ENCODE peak calls at places on chromosome 3, in four cellular contexts. One of them, this sample, is unnamed.

GRCh38 chr3:175111036-175111435 is 251.9 kb downstream of the NAALADL2 start:
- DNase-seq in CD4-positive, alpha-beta T cell: no peak
- DNase-seq in A549: no peak
- DNase-seq in fibroblast of pulmonary artery: peak
- DNase-seq in this sample: no peak

GRCh38 chr3:29827756-29828155 is 546.9 kb downstream of the RBMS3 start:
- DNase-seq in CD4-positive, alpha-beta T cell: no peak
- DNase-seq in A549: no peak
- DNase-seq in fibroblast of pulmonary artery: peak
- DNase-seq in this sample: no peak

GRCh38 chr3:127482216-127483004 is 108.1 kb downstream of the TPRA1 start:
- DNase-seq in CD4-positive, alpha-beta T cell: no peak
- DNase-seq in A549: no peak
- DNase-seq in fibroblast of pulmonary artery: peak
- DNase-seq in this sample: no peak

GRCh38 chr3:194351952-194352536 is 916 bp upstream of the CPN2 start:
- DNase-seq in CD4-positive, alpha-beta T cell: no peak
- DNase-seq in A549: no peak
- DNase-seq in fibroblast of pulmonary artery: no peak
- DNase-seq in this sample: no peak

GRCh38 chr3:189689625-189690024 is 58.4 kb downstream of the TP63 start:
- DNase-seq in CD4-positive, alpha-beta T cell: no peak
- DNase-seq in A549: no peak
- DNase-seq in fibroblast of pulmonary artery: no peak
- DNase-seq in this sample: no peak

GRCh38 chr3:24683511-24684384 is 189.1 kb upstream of the THRB start:
- DNase-seq in CD4-positive, alpha-beta T cell: no peak
- DNase-seq in A549: peak
- DNase-seq in fibroblast of pulmonary artery: peak
- DNase-seq in this sample: no peak

GRCh38 chr3:155352900-155353490 is 59.5 kb upstream of the STRIT1 start:
- DNase-seq in CD4-positive, alpha-beta T cell: no peak
- DNase-seq in A549: peak
- DNase-seq in fibroblast of pulmonary artery: peak
- DNase-seq in this sample: no peak

GRCh38 chr3:179589143-179589542 is 15.3 kb downstream of the MRPL47 start:
- DNase-seq in CD4-positive, alpha-beta T cell: no peak
- DNase-seq in A549: no peak
- DNase-seq in fibroblast of pulmonary artery: peak
- DNase-seq in this sample: no peak

GRCh38 chr3:13519392-13519791 is 29.5 kb upstream of the FBLN2 start:
- DNase-seq in CD4-positive, alpha-beta T cell: no peak
- DNase-seq in A549: no peak
- DNase-seq in fibroblast of pulmonary artery: no peak
- DNase-seq in this sample: no peak

GRCh38 chr3:66603161-66603611 is 102.4 kb upstream of the LRIG1 start:
- DNase-seq in CD4-positive, alpha-beta T cell: no peak
- DNase-seq in A549: no peak
- DNase-seq in fibroblast of pulmonary artery: no peak
- DNase-seq in this sample: no peak

GRCh38 chr3:129558772-129559564 is 16.0 kb downstream of the H1-8 start:
- DNase-seq in CD4-positive, alpha-beta T cell: no peak
- DNase-seq in A549: peak
- DNase-seq in fibroblast of pulmonary artery: peak
- DNase-seq in this sample: no peak

GRCh38 chr3:9916346-9916733 is 558 bp upstream of the IL17RC start:
- DNase-seq in CD4-positive, alpha-beta T cell: no peak
- DNase-seq in A549: no peak
- DNase-seq in fibroblast of pulmonary artery: peak
- DNase-seq in this sample: no peak

GRCh38 chr3:165359005-165359404 is 162.8 kb upstream of the SLITRK3 start:
- DNase-seq in CD4-positive, alpha-beta T cell: no peak
- DNase-seq in A549: no peak
- DNase-seq in fibroblast of pulmonary artery: no peak
- DNase-seq in this sample: no peak

GRCh38 chr3:61080737-61081445 is 170.4 kb downstream of the FHIT start:
- DNase-seq in CD4-positive, alpha-beta T cell: no peak
- DNase-seq in A549: no peak
- DNase-seq in fibroblast of pulmonary artery: no peak
- DNase-seq in this sample: no peak

GRCh38 chr3:101229681-101230080 is 90.7 kb downstream of the IMPG2 start:
- DNase-seq in CD4-positive, alpha-beta T cell: no peak
- DNase-seq in A549: no peak
- DNase-seq in fibroblast of pulmonary artery: peak
- DNase-seq in this sample: no peak

GRCh38 chr3:131729561-131729960 is 226.8 kb upstream of the MRPL3 start:
- DNase-seq in CD4-positive, alpha-beta T cell: no peak
- DNase-seq in A549: no peak
- DNase-seq in fibroblast of pulmonary artery: peak
- DNase-seq in this sample: no peak

GRCh38 chr3:177234121-177234520 is 36.8 kb upstream of the TBL1XR1 start:
- DNase-seq in CD4-positive, alpha-beta T cell: no peak
- DNase-seq in A549: no peak
- DNase-seq in fibroblast of pulmonary artery: peak
- DNase-seq in this sample: no peak

GRCh38 chr3:132399054-132399929 is 18.0 kb upstream of the DNAJC13 start:
- DNase-seq in CD4-positive, alpha-beta T cell: no peak
- DNase-seq in A549: peak
- DNase-seq in fibroblast of pulmonary artery: peak
- DNase-seq in this sample: no peak

GRCh38 chr3:59726279-59726678 is 676.5 kb upstream of the CFAP20DC start:
- DNase-seq in CD4-positive, alpha-beta T cell: no peak
- DNase-seq in A549: no peak
- DNase-seq in fibroblast of pulmonary artery: no peak
- DNase-seq in this sample: no peak

GRCh38 chr3:150059729-150060128 is 89.0 kb upstream of the PFN2 start:
- DNase-seq in CD4-positive, alpha-beta T cell: no peak
- DNase-seq in A549: no peak
- DNase-seq in fibroblast of pulmonary artery: no peak
- DNase-seq in this sample: no peak

GRCh38 chr3:85342915-85343314 is 384.1 kb downstream of the CADM2 start:
- DNase-seq in CD4-positive, alpha-beta T cell: no peak
- DNase-seq in A549: peak
- DNase-seq in fibroblast of pulmonary artery: no peak
- DNase-seq in this sample: no peak

GRCh38 chr3:150184426-150185071 is 213.9 kb upstream of the PFN2 start:
- DNase-seq in CD4-positive, alpha-beta T cell: no peak
- DNase-seq in A549: peak
- DNase-seq in fibroblast of pulmonary artery: peak
- DNase-seq in this sample: no peak

GRCh38 chr3:157356541-157356940 is 80.1 kb upstream of the PTX3 start:
- DNase-seq in CD4-positive, alpha-beta T cell: no peak
- DNase-seq in A549: no peak
- DNase-seq in fibroblast of pulmonary artery: no peak
- DNase-seq in this sample: no peak

GRCh38 chr3:172074578-172074977 is 35.2 kb downstream of the FNDC3B start:
- DNase-seq in CD4-positive, alpha-beta T cell: no peak
- DNase-seq in A549: no peak
- DNase-seq in fibroblast of pulmonary artery: peak
- DNase-seq in this sample: no peak

GRCh38 chr3:180330440-180330839 is 271.5 kb upstream of the TTC14 start:
- DNase-seq in CD4-positive, alpha-beta T cell: no peak
- DNase-seq in A549: no peak
- DNase-seq in fibroblast of pulmonary artery: no peak
- DNase-seq in this sample: no peak

GRCh38 chr3:31955581-31955980 is 25.5 kb downstream of the OSBPL10 start:
- DNase-seq in CD4-positive, alpha-beta T cell: no peak
- DNase-seq in A549: no peak
- DNase-seq in fibroblast of pulmonary artery: no peak
- DNase-seq in this sample: no peak

GRCh38 chr3:55792010-55792409 is 304.9 kb upstream of the WNT5A start:
- DNase-seq in CD4-positive, alpha-beta T cell: no peak
- DNase-seq in A549: no peak
- DNase-seq in fibroblast of pulmonary artery: no peak
- DNase-seq in this sample: no peak

GRCh38 chr3:49456417-49456816 is 13.7 kb upstream of the DAG1 start:
- DNase-seq in CD4-positive, alpha-beta T cell: no peak
- DNase-seq in A549: no peak
- DNase-seq in fibroblast of pulmonary artery: peak
- DNase-seq in this sample: no peak

GRCh38 chr3:155079795-155080546 is at the start of gene MME:
- DNase-seq in CD4-positive, alpha-beta T cell: no peak
- DNase-seq in A549: no peak
- DNase-seq in fibroblast of pulmonary artery: peak
- DNase-seq in this sample: no peak

GRCh38 chr3:123692041-123692440 is 107.2 kb upstream of the HACD2 start:
- DNase-seq in CD4-positive, alpha-beta T cell: no peak
- DNase-seq in A549: no peak
- DNase-seq in fibroblast of pulmonary artery: peak
- DNase-seq in this sample: no peak

GRCh38 chr3:31370681-31371080 is 162.0 kb upstream of the STT3B start:
- DNase-seq in CD4-positive, alpha-beta T cell: no peak
- DNase-seq in A549: no peak
- DNase-seq in fibroblast of pulmonary artery: peak
- DNase-seq in this sample: no peak

GRCh38 chr3:8891774-8892173 is 71.5 kb downstream of the RAD18 start:
- DNase-seq in CD4-positive, alpha-beta T cell: no peak
- DNase-seq in A549: no peak
- DNase-seq in fibroblast of pulmonary artery: no peak
- DNase-seq in this sample: no peak

This sample was measured in epithelial cell of prostate.